ENCODE peak calls at places on chromosome 12, in six cellular contexts. One of them, this sample, is unnamed.

GRCh38 chr12:15278816-15279658 is 43.3 kb upstream of the PTPRO start:
- DNase-seq in GM20000: no peak
- DNase-seq in MCF 10A: peak; percentile 95
- DNase-seq in pancreas: peak; percentile 65
- DNase-seq in brain microvascular endothelial cell: peak; percentile 56
- DNase-seq in transverse colon: peak; percentile 46
- DNase-seq in this sample: peak; percentile 49

GRCh38 chr12:89263874-89264273 is 88.4 kb downstream of the DUSP6 start:
- DNase-seq in GM20000: no peak
- DNase-seq in MCF 10A: no peak
- DNase-seq in pancreas: no peak
- DNase-seq in brain microvascular endothelial cell: no peak
- DNase-seq in transverse colon: no peak
- DNase-seq in this sample: no peak

GRCh38 chr12:51160814-51161459 is 12.0 kb downstream of the TFCP2 start:
- DNase-seq in GM20000: no peak
- DNase-seq in MCF 10A: no peak
- DNase-seq in pancreas: no peak
- DNase-seq in brain microvascular endothelial cell: peak; percentile 56
- DNase-seq in transverse colon: no peak
- DNase-seq in this sample: peak; percentile 35

GRCh38 chr12:2360630-2361170 is 307.9 kb downstream of the CACNA1C start:
- DNase-seq in GM20000: no peak
- DNase-seq in MCF 10A: no peak
- DNase-seq in pancreas: no peak
- DNase-seq in brain microvascular endothelial cell: no peak
- DNase-seq in transverse colon: no peak
- DNase-seq in this sample: no peak

GRCh38 chr12:53603196-53603595 is 23.0 kb downstream of the ATF7 start:
- DNase-seq in GM20000: no peak
- DNase-seq in MCF 10A: no peak
- DNase-seq in pancreas: no peak
- DNase-seq in brain microvascular endothelial cell: no peak
- DNase-seq in transverse colon: no peak
- DNase-seq in this sample: no peak

GRCh38 chr12:52125499-52125900 is 46.0 kb downstream of the SMIM41 start:
- DNase-seq in GM20000: peak; percentile 1
- DNase-seq in MCF 10A: no peak
- DNase-seq in pancreas: no peak
- DNase-seq in brain microvascular endothelial cell: no peak
- DNase-seq in transverse colon: no peak
- DNase-seq in this sample: no peak

GRCh38 chr12:89663577-89664357 is 44.9 kb downstream of the ATP2B1 start:
- DNase-seq in GM20000: peak; percentile 29
- DNase-seq in MCF 10A: peak; percentile 31
- DNase-seq in pancreas: no peak
- DNase-seq in brain microvascular endothelial cell: peak; percentile 35
- DNase-seq in transverse colon: no peak
- DNase-seq in this sample: peak; percentile 10

GRCh38 chr12:114904254-114905003 is 220.5 kb upstream of the TBX3 start:
- DNase-seq in GM20000: no peak
- DNase-seq in MCF 10A: peak; percentile 43
- DNase-seq in pancreas: no peak
- DNase-seq in brain microvascular endothelial cell: peak; percentile 16
- DNase-seq in transverse colon: no peak
- DNase-seq in this sample: no peak

GRCh38 chr12:93833946-93834345 is 156.8 kb downstream of the CRADD start:
- DNase-seq in GM20000: no peak
- DNase-seq in MCF 10A: no peak
- DNase-seq in pancreas: no peak
- DNase-seq in brain microvascular endothelial cell: no peak
- DNase-seq in transverse colon: no peak
- DNase-seq in this sample: no peak

GRCh38 chr12:78406776-78407335 is 457.7 kb upstream of the SYT1 start:
- DNase-seq in GM20000: peak; percentile 6
- DNase-seq in MCF 10A: no peak
- DNase-seq in pancreas: no peak
- DNase-seq in brain microvascular endothelial cell: peak; percentile 22
- DNase-seq in transverse colon: no peak
- DNase-seq in this sample: no peak

GRCh38 chr12:109548258-109548657 is 25.0 kb downstream of the MMAB start:
- DNase-seq in GM20000: no peak
- DNase-seq in MCF 10A: no peak
- DNase-seq in pancreas: no peak
- DNase-seq in brain microvascular endothelial cell: no peak
- DNase-seq in transverse colon: no peak
- DNase-seq in this sample: no peak

GRCh38 chr12:6358886-6359285 is 16.5 kb downstream of the SCNN1A start:
- DNase-seq in GM20000: no peak
- DNase-seq in MCF 10A: no peak
- DNase-seq in pancreas: no peak
- DNase-seq in brain microvascular endothelial cell: no peak
- DNase-seq in transverse colon: no peak
- DNase-seq in this sample: no peak

GRCh38 chr12:98397323-98398105 is 117.9 kb upstream of the TMPO start:
- DNase-seq in GM20000: peak; percentile 67
- DNase-seq in MCF 10A: peak; percentile 82
- DNase-seq in pancreas: peak; percentile 89
- DNase-seq in brain microvascular endothelial cell: peak; percentile 78
- DNase-seq in transverse colon: peak; percentile 88
- DNase-seq in this sample: no peak

GRCh38 chr12:125852679-125853078 is 787.4 kb downstream of the AACS start:
- DNase-seq in GM20000: no peak
- DNase-seq in MCF 10A: no peak
- DNase-seq in pancreas: no peak
- DNase-seq in brain microvascular endothelial cell: no peak
- DNase-seq in transverse colon: no peak
- DNase-seq in this sample: no peak

GRCh38 chr12:74317078-74317581 is 220.5 kb upstream of the ATXN7L3B start:
- DNase-seq in GM20000: no peak
- DNase-seq in MCF 10A: peak; percentile 62
- DNase-seq in pancreas: peak; percentile 23
- DNase-seq in brain microvascular endothelial cell: peak; percentile 78
- DNase-seq in transverse colon: no peak
- DNase-seq in this sample: no peak

GRCh38 chr12:59088673-59089072 is 168.4 kb upstream of the LRIG3 start:
- DNase-seq in GM20000: no peak
- DNase-seq in MCF 10A: no peak
- DNase-seq in pancreas: no peak
- DNase-seq in brain microvascular endothelial cell: no peak
- DNase-seq in transverse colon: no peak
- DNase-seq in this sample: no peak

GRCh38 chr12:45730116-45730841 is 773 bp downstream of the ARID2 start:
- DNase-seq in GM20000: peak; percentile 44
- DNase-seq in MCF 10A: peak; percentile 65
- DNase-seq in pancreas: peak; percentile 49
- DNase-seq in brain microvascular endothelial cell: peak; percentile 42
- DNase-seq in transverse colon: peak; percentile 52
- DNase-seq in this sample: no peak

GRCh38 chr12:96208801-96209534 is 14.8 kb downstream of the ELK3 start:
- DNase-seq in GM20000: no peak
- DNase-seq in MCF 10A: no peak
- DNase-seq in pancreas: no peak
- DNase-seq in brain microvascular endothelial cell: no peak
- DNase-seq in transverse colon: peak; percentile 34
- DNase-seq in this sample: no peak

GRCh38 chr12:132649226-132649945 is 30.8 kb downstream of the P2RX2 start:
- DNase-seq in GM20000: no peak
- DNase-seq in MCF 10A: no peak
- DNase-seq in pancreas: no peak
- DNase-seq in brain microvascular endothelial cell: no peak
- DNase-seq in transverse colon: peak; percentile 31
- DNase-seq in this sample: no peak

GRCh38 chr12:110102255-110102654 is 21.9 kb upstream of the IFT81 start:
- DNase-seq in GM20000: peak; percentile 25
- DNase-seq in MCF 10A: peak; percentile 74
- DNase-seq in pancreas: no peak
- DNase-seq in brain microvascular endothelial cell: peak; percentile 77
- DNase-seq in transverse colon: no peak
- DNase-seq in this sample: no peak

GRCh38 chr12:10320643-10321042 is 13.0 kb downstream of the KLRD1 start:
- DNase-seq in GM20000: peak; percentile 15
- DNase-seq in MCF 10A: no peak
- DNase-seq in pancreas: no peak
- DNase-seq in brain microvascular endothelial cell: no peak
- DNase-seq in transverse colon: no peak
- DNase-seq in this sample: no peak

GRCh38 chr12:2963760-2964292 is 4.6 kb downstream of the TEAD4 start:
- DNase-seq in GM20000: no peak
- DNase-seq in MCF 10A: no peak
- DNase-seq in pancreas: no peak
- DNase-seq in brain microvascular endothelial cell: peak; percentile 16
- DNase-seq in transverse colon: no peak
- DNase-seq in this sample: no peak

GRCh38 chr12:107377596-107378385 is 284.4 kb upstream of the CRY1 start:
- DNase-seq in GM20000: no peak
- DNase-seq in MCF 10A: no peak
- DNase-seq in pancreas: no peak
- DNase-seq in brain microvascular endothelial cell: no peak
- DNase-seq in transverse colon: no peak
- DNase-seq in this sample: no peak

GRCh38 chr12:40511341-40511740 is 180.9 kb upstream of the CNTN1 start:
- DNase-seq in GM20000: no peak
- DNase-seq in MCF 10A: no peak
- DNase-seq in pancreas: no peak
- DNase-seq in brain microvascular endothelial cell: no peak
- DNase-seq in transverse colon: no peak
- DNase-seq in this sample: no peak
- TF ChIP-seq CTCF in GM20000: no peak
- TF ChIP-seq CTCF in MCF 10A: no peak
- TF ChIP-seq CTCF in pancreas: no peak
- TF ChIP-seq CTCF in brain microvascular endothelial cell: no peak
- TF ChIP-seq CTCF in transverse colon: no peak
- TF ChIP-seq CTCF in this sample: no peak

GRCh38 chr12:120225200-120225558 is 24.3 kb upstream of the RPLP0 start:
- DNase-seq in GM20000: no peak
- DNase-seq in MCF 10A: no peak
- DNase-seq in pancreas: no peak
- DNase-seq in brain microvascular endothelial cell: no peak
- DNase-seq in transverse colon: peak; percentile 60
- DNase-seq in this sample: no peak

GRCh38 chr12:120228041-120228290 is 27.1 kb upstream of the RPLP0 start:
- DNase-seq in GM20000: no peak
- DNase-seq in MCF 10A: no peak
- DNase-seq in pancreas: no peak
- DNase-seq in brain microvascular endothelial cell: no peak
- DNase-seq in transverse colon: no peak
- DNase-seq in this sample: no peak

GRCh38 chr12:120224304-120225199 is 23.6 kb upstream of the RPLP0 start:
- DNase-seq in GM20000: no peak
- DNase-seq in MCF 10A: no peak
- DNase-seq in pancreas: peak; percentile 82
- DNase-seq in brain microvascular endothelial cell: no peak
- DNase-seq in transverse colon: peak; percentile 86
- DNase-seq in this sample: no peak

GRCh38 chr12:120227233-120228040 is 26.5 kb upstream of the RPLP0 start:
- DNase-seq in GM20000: no peak
- DNase-seq in MCF 10A: no peak
- DNase-seq in pancreas: no peak
- DNase-seq in brain microvascular endothelial cell: no peak
- DNase-seq in transverse colon: no peak
- DNase-seq in this sample: no peak

DNA sequence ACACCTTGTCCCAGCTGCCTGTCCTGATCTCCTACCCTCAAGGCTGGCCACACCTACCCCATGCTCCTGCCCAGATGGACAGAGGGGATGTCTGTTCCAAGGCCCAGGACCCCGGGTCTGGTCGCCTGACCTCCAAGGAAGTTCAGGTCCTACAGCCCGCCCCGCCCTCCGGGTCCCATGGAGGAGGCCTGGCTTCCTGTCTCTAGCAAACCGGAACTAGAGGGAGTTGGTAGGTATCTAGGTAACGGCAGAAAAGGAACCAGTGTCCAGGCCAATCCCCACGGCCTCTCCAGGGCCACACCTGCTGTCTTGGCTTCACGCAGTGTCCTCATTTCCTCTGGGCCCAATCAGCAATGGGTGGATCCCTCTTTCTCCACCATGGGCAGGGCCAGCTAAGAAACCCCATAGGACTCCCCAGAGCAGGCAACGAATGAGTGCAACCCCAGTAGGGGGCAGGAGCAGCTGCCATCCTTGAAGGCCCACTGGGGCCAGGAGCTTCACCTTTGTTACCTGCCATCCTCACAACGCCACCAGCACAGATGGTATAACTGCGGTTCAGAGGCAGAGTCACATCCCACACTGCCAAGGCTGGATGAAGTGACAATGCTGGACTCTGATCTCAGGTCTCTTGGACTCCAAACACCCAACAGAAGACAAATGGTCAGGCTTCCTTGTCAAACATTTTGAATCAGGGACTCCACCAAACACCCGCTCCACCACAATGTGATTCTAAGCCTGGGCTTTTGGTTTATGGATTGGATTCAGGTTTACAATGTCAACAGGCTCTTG is 25.1 kb upstream of the RPLP0 start:
- DNase-seq in GM20000: peak; percentile 84
- DNase-seq in MCF 10A: peak; percentile 47
- DNase-seq in pancreas: no peak
- DNase-seq in brain microvascular endothelial cell: no peak
- DNase-seq in transverse colon: peak; percentile 83
- DNase-seq in this sample: no peak
- TF ChIP-seq CTCF in GM20000: peak; percentile 32
- TF ChIP-seq CTCF in MCF 10A: peak; percentile 23
- TF ChIP-seq CTCF in pancreas: no peak
- TF ChIP-seq CTCF in brain microvascular endothelial cell: peak; percentile 28
- TF ChIP-seq CTCF in transverse colon: peak; percentile 24
- TF ChIP-seq CTCF in this sample: no peak

GRCh38 chr12:116673713-116674112 is 64.2 kb downstream of the SPRING1 start:
- DNase-seq in GM20000: no peak
- DNase-seq in MCF 10A: peak; percentile 42
- DNase-seq in pancreas: no peak
- DNase-seq in brain microvascular endothelial cell: no peak
- DNase-seq in transverse colon: no peak
- DNase-seq in this sample: no peak
- TF ChIP-seq CTCF in GM20000: peak; percentile 10
- TF ChIP-seq CTCF in MCF 10A: no peak
- TF ChIP-seq CTCF in pancreas: no peak
- TF ChIP-seq CTCF in brain microvascular endothelial cell: no peak
- TF ChIP-seq CTCF in transverse colon: no peak
- TF ChIP-seq CTCF in this sample: no peak

GRCh38 chr12:27012982-27013255 is 1.3 kb downstream of the TM7SF3 start:
- DNase-seq in GM20000: no peak
- DNase-seq in MCF 10A: peak; percentile 43
- DNase-seq in pancreas: no peak
- DNase-seq in brain microvascular endothelial cell: no peak
- DNase-seq in transverse colon: no peak
- DNase-seq in this sample: no peak

GRCh38 chr12:27008070-27008469 is 6.1 kb downstream of the TM7SF3 start:
- DNase-seq in GM20000: no peak
- DNase-seq in MCF 10A: no peak
- DNase-seq in pancreas: no peak
- DNase-seq in brain microvascular endothelial cell: no peak
- DNase-seq in transverse colon: no peak
- DNase-seq in this sample: no peak

GRCh38 chr12:27006797-27007467 is 7.3 kb downstream of the TM7SF3 start:
- DNase-seq in GM20000: no peak
- DNase-seq in MCF 10A: no peak
- DNase-seq in pancreas: no peak
- DNase-seq in brain microvascular endothelial cell: no peak
- DNase-seq in transverse colon: no peak
- DNase-seq in this sample: no peak

GRCh38 chr12:27012239-27012981 is 1.8 kb downstream of the TM7SF3 start:
- DNase-seq in GM20000: no peak
- DNase-seq in MCF 10A: no peak
- DNase-seq in pancreas: peak; percentile 58
- DNase-seq in brain microvascular endothelial cell: no peak
- DNase-seq in transverse colon: no peak
- DNase-seq in this sample: no peak

GRCh38 chr12:27009926-27010325 is 4.3 kb downstream of the TM7SF3 start:
- DNase-seq in GM20000: peak; percentile 27
- DNase-seq in MCF 10A: no peak
- DNase-seq in pancreas: no peak
- DNase-seq in brain microvascular endothelial cell: no peak
- DNase-seq in transverse colon: no peak
- DNase-seq in this sample: no peak
- TF ChIP-seq CTCF in GM20000: no peak
- TF ChIP-seq CTCF in MCF 10A: no peak
- TF ChIP-seq CTCF in pancreas: no peak
- TF ChIP-seq CTCF in brain microvascular endothelial cell: no peak
- TF ChIP-seq CTCF in transverse colon: no peak
- TF ChIP-seq CTCF in this sample: no peak